ENCODE peak calls at places on chromosomes 11 and 22, in seven cellular contexts. One of them, this sample, is unnamed. For H3K27me3, the result is how much of the 10 kb centered on the place peaks cover.

GRCh38 chr11:109586789-109587188 is 164.8 kb downstream of the C11orf87 start:
- DNase-seq in suprapubic skin: no peak
- DNase-seq in right atrium auricular region: no peak
- DNase-seq in tibial artery: no peak
- DNase-seq in stomach: no peak
- DNase-seq in left ventricle myocardium inferior: no peak
- DNase-seq in AG04450: no peak
- DNase-seq in this sample: no peak

GRCh38 chr22:33883961-33884808 is 36.1 kb downstream of the LARGE1 start:
- DNase-seq in suprapubic skin: no peak
- DNase-seq in right atrium auricular region: no peak
- DNase-seq in tibial artery: no peak
- DNase-seq in stomach: no peak
- DNase-seq in left ventricle myocardium inferior: peak
- DNase-seq in AG04450: no peak
- DNase-seq in this sample: no peak

GRCh38 chr11:73387594-73388021 is 11.4 kb downstream of the RELT start:
- DNase-seq in suprapubic skin: no peak
- DNase-seq in right atrium auricular region: no peak
- DNase-seq in tibial artery: no peak
- DNase-seq in stomach: no peak
- DNase-seq in left ventricle myocardium inferior: no peak
- DNase-seq in AG04450: no peak
- DNase-seq in this sample: no peak

GRCh38 chr11:26344647-26345046 is 12.7 kb downstream of the ANO3 start:
- DNase-seq in suprapubic skin: no peak
- DNase-seq in right atrium auricular region: no peak
- DNase-seq in tibial artery: no peak
- DNase-seq in stomach: no peak
- DNase-seq in left ventricle myocardium inferior: no peak
- DNase-seq in AG04450: no peak
- DNase-seq in this sample: no peak

GRCh38 chr22:39239561-39240423 is 5.0 kb downstream of the PDGFB start:
- DNase-seq in suprapubic skin: no peak
- DNase-seq in right atrium auricular region: no peak
- DNase-seq in tibial artery: no peak
- DNase-seq in stomach: peak
- DNase-seq in left ventricle myocardium inferior: no peak
- DNase-seq in AG04450: no peak
- DNase-seq in this sample: no peak

GRCh38 chr11:68216171-68216938 is 3.3 kb upstream of the KMT5B start:
- DNase-seq in suprapubic skin: peak
- DNase-seq in right atrium auricular region: no peak
- DNase-seq in tibial artery: no peak
- DNase-seq in stomach: peak
- DNase-seq in left ventricle myocardium inferior: peak
- DNase-seq in AG04450: no peak
- DNase-seq in this sample: no peak

GRCh38 chr11:67442504-67443398 is 525 bp downstream of the CORO1B start:
- DNase-seq in suprapubic skin: no peak
- DNase-seq in right atrium auricular region: no peak
- DNase-seq in tibial artery: no peak
- DNase-seq in stomach: no peak
- DNase-seq in left ventricle myocardium inferior: no peak
- DNase-seq in AG04450: no peak
- DNase-seq in this sample: no peak

GRCh38 chr11:101341578-101341977 is 212.0 kb upstream of the PGR start:
- DNase-seq in suprapubic skin: no peak
- DNase-seq in right atrium auricular region: no peak
- DNase-seq in tibial artery: no peak
- DNase-seq in stomach: no peak
- DNase-seq in left ventricle myocardium inferior: no peak
- DNase-seq in AG04450: no peak
- DNase-seq in this sample: no peak

GRCh38 chr22:44659140-44659539 is 42.9 kb upstream of the PRR5 start:
- DNase-seq in suprapubic skin: no peak
- DNase-seq in right atrium auricular region: no peak
- DNase-seq in tibial artery: no peak
- DNase-seq in stomach: no peak
- DNase-seq in left ventricle myocardium inferior: no peak
- DNase-seq in AG04450: no peak
- DNase-seq in this sample: peak

GRCh38 chr11:2205214-2205770 is 33.7 kb upstream of the TH start:
- DNase-seq in suprapubic skin: peak
- DNase-seq in right atrium auricular region: no peak
- DNase-seq in tibial artery: peak
- DNase-seq in stomach: no peak
- DNase-seq in left ventricle myocardium inferior: no peak
- DNase-seq in AG04450: no peak
- DNase-seq in this sample: no peak

GRCh38 chr11:5600374-5600851 is 4.0 kb downstream of the TRIM6 start:
- DNase-seq in suprapubic skin: no peak
- DNase-seq in right atrium auricular region: peak
- DNase-seq in tibial artery: peak
- DNase-seq in stomach: peak
- DNase-seq in left ventricle myocardium inferior: peak
- DNase-seq in AG04450: peak
- DNase-seq in this sample: peak

GRCh38 chr11:21537980-21538379 is 654.9 kb upstream of the ANO5 start:
- DNase-seq in suprapubic skin: no peak
- DNase-seq in right atrium auricular region: no peak
- DNase-seq in tibial artery: no peak
- DNase-seq in stomach: no peak
- DNase-seq in left ventricle myocardium inferior: no peak
- DNase-seq in AG04450: no peak
- DNase-seq in this sample: no peak

DNA sequence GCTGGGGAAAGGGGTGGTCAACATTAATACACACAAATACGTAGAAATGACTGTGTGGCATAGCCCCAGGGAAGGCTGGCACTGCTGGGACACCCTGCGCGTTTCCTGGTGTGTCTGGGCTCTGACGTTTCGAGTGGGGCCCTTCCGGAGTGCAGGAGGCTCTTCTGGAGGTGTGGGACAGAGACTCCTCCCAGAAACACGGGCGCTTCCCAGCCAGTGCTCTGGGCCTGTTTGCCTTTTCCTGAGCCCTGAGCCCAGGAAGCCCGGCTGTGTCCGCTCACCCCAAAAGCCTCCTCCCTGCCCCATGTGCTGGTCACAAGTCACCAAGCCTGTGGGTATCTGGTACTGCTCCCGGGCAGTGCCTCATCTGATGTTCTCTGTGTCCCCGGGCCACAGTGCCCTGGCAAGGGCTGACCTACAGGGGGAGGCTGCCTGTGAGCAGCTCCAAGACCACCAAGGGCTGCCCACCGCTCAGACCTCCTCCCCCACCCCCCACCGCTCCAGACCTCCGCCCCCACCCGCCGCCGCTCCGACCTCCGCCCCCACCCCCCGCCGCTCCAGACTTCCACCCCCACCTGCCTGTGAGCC is 1133.3 kb downstream of the BRD1 start:
- DNase-seq in suprapubic skin: no peak
- DNase-seq in right atrium auricular region: no peak
- DNase-seq in tibial artery: no peak
- DNase-seq in stomach: no peak
- DNase-seq in left ventricle myocardium inferior: no peak
- DNase-seq in AG04450: no peak
- DNase-seq in this sample: no peak
- TF ChIP-seq CTCF in suprapubic skin: no peak
- TF ChIP-seq CTCF in right atrium auricular region: no peak
- TF ChIP-seq CTCF in tibial artery: no peak
- TF ChIP-seq CTCF in stomach: no peak
- TF ChIP-seq CTCF in left ventricle myocardium inferior: no peak
- TF ChIP-seq CTCF in AG04450: no peak
- TF ChIP-seq CTCF in this sample: no peak

GRCh38 chr11:35680506-35680905 is 17.9 kb downstream of the TRIM44 start:
- DNase-seq in suprapubic skin: no peak
- DNase-seq in right atrium auricular region: no peak
- DNase-seq in tibial artery: no peak
- DNase-seq in stomach: no peak
- DNase-seq in left ventricle myocardium inferior: no peak
- DNase-seq in AG04450: no peak
- DNase-seq in this sample: no peak

GRCh38 chr11:35688023-35688422 is 25.4 kb downstream of the TRIM44 start:
- DNase-seq in suprapubic skin: no peak
- DNase-seq in right atrium auricular region: no peak
- DNase-seq in tibial artery: no peak
- DNase-seq in stomach: no peak
- DNase-seq in left ventricle myocardium inferior: no peak
- DNase-seq in AG04450: no peak
- DNase-seq in this sample: peak

GRCh38 chr11:35681181-35681767 is 18.7 kb downstream of the TRIM44 start:
- DNase-seq in suprapubic skin: no peak
- DNase-seq in right atrium auricular region: no peak
- DNase-seq in tibial artery: no peak
- DNase-seq in stomach: no peak
- DNase-seq in left ventricle myocardium inferior: no peak
- DNase-seq in AG04450: no peak
- DNase-seq in this sample: no peak

GRCh38 chr11:35682230-35683195 is 19.9 kb downstream of the TRIM44 start:
- DNase-seq in suprapubic skin: no peak
- DNase-seq in right atrium auricular region: no peak
- DNase-seq in tibial artery: no peak
- DNase-seq in stomach: no peak
- DNase-seq in left ventricle myocardium inferior: no peak
- DNase-seq in AG04450: no peak
- DNase-seq in this sample: no peak

DNA sequence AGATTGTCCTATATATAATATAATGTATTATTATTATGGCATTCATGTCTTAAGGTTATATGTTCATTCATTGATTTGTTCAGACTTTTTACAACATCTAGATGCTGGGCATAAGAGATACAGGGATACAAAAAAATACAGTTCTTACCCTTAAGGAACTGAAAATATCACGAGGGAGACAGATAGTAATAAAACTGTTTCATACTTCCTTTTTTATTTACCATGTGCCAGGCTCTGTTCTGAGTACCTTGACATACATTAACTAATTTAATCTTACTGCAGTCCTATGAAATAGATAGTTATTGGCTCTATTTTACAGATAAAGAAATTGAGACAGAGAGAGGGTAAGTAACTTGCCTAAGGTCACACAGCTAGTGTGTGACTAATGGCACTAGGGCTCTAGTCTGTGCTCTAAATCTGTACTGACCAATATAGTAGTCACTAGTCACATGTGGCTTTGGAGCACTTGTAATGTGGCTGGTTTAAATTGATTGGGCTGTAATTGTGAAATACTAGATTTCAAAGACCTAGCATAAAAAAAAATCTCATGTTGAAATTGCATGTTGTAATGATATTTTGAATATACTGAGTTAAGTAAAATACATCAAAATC is 21.3 kb downstream of the TRIM44 start:
- DNase-seq in suprapubic skin: no peak
- DNase-seq in right atrium auricular region: no peak
- DNase-seq in tibial artery: no peak
- DNase-seq in stomach: no peak
- DNase-seq in left ventricle myocardium inferior: no peak
- DNase-seq in AG04450: no peak
- DNase-seq in this sample: no peak
- H3K27me3 ChIP-seq in suprapubic skin: under half
- H3K27me3 ChIP-seq in right atrium auricular region: under half
- H3K27me3 ChIP-seq in tibial artery: under half
- H3K27me3 ChIP-seq in stomach: under half
- H3K27me3 ChIP-seq in left ventricle myocardium inferior: under half
- H3K27me3 ChIP-seq in AG04450: under half
- H3K27me3 ChIP-seq in this sample: under half

GRCh38 chr22:27802389-27803079 is 978 bp upstream of the MN1 start:
- DNase-seq in suprapubic skin: no peak
- DNase-seq in right atrium auricular region: no peak
- DNase-seq in tibial artery: no peak
- DNase-seq in stomach: no peak
- DNase-seq in left ventricle myocardium inferior: no peak
- DNase-seq in AG04450: no peak
- DNase-seq in this sample: no peak
- H3K4me3 ChIP-seq in suprapubic skin: peak
- H3K4me3 ChIP-seq in right atrium auricular region: peak
- H3K4me3 ChIP-seq in tibial artery: peak
- H3K4me3 ChIP-seq in stomach: peak
- H3K4me3 ChIP-seq in left ventricle myocardium inferior: peak
- H3K4me3 ChIP-seq in AG04450: peak
- H3K4me3 ChIP-seq in this sample: peak

DNA sequence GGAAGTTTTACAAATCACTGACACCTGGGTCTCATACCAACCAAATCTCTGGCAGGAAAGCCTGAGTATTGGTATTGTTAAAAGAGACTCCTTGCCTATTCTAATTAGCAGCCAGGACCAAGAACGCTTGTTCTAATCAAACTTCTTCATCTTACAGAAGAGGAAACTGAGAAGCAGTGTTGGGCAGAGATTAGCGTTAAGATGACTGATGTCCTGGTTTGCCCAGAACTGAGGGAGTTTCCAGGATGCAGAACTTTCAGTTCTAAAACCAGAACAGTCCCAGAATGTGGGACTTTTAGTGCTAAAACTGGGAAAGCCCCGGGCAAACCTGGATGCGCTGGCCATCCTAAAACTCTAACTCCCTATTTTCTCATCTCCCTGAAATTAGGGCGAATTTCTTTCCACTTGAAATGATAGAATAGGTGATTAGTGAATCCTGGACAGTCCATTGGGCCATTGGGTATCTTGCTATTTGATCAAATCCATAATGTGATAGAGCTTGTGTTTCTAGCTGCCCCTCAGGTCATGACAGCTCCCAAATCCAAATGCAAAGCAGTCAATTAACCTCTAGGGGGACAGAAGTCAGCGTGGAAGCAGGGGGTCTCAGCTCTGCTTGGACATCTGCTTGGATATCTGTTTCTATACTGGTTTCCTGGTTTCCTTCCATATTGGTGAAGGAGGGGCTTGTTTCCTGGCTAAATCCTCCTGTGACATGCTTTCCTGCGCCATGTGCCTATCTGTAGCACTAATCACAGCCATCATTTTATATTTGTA is 16.0 kb upstream of the TMPRSS13 start:
- DNase-seq in suprapubic skin: no peak
- DNase-seq in right atrium auricular region: peak
- DNase-seq in tibial artery: no peak
- DNase-seq in stomach: peak
- DNase-seq in left ventricle myocardium inferior: no peak
- DNase-seq in AG04450: no peak
- DNase-seq in this sample: no peak
- TF ChIP-seq CTCF in suprapubic skin: no peak
- TF ChIP-seq CTCF in right atrium auricular region: no peak
- TF ChIP-seq CTCF in tibial artery: no peak
- TF ChIP-seq CTCF in stomach: no peak
- TF ChIP-seq CTCF in left ventricle myocardium inferior: no peak
- TF ChIP-seq CTCF in AG04450: no peak
- TF ChIP-seq CTCF in this sample: peak

DNA sequence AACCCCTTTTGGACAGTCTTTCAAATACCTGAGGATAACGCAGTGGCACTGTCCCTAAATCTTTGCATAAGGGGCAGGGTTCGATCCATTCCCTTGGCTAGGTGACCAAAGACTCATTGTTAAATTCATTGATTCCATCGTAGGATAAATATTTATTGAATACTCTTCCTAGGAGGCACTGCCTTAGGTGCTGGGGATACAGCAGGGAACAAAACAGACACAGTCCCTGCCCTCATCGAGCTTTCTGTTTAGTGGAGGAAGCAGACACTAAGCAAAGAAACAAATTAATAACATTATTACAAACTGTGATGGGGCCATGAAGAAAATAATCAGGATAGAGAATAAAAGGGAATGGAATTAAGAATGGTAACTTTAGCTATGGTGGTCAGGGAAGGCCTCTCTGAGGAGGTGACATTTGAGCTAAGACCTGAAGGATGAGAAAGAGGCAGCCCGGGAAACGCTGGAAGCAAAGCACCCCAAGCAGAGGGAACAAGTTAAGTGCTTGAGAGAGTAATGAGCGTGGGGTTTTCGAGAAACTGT is 689 bp downstream of the B3GAT3 start:
- DNase-seq in suprapubic skin: no peak
- DNase-seq in right atrium auricular region: no peak
- DNase-seq in tibial artery: no peak
- DNase-seq in stomach: no peak
- DNase-seq in left ventricle myocardium inferior: no peak
- DNase-seq in AG04450: no peak
- DNase-seq in this sample: no peak
- H3K27me3 ChIP-seq in suprapubic skin: under half
- H3K27me3 ChIP-seq in right atrium auricular region: under half
- H3K27me3 ChIP-seq in tibial artery: under half
- H3K27me3 ChIP-seq in stomach: under half
- H3K27me3 ChIP-seq in left ventricle myocardium inferior: under half
- H3K27me3 ChIP-seq in AG04450: under half
- H3K27me3 ChIP-seq in this sample: under half